ENCODE peak calls at places on chromosomes 12 and 14, in six cellular contexts. One of them, this sample, is unnamed. For H3K4me1, the result is how much of the 10 kb centered on the place peaks cover.

GRCh38 chr12:57836442-57837375 is 9.8 kb downstream of the CTDSP2 start:
- DNase-seq in heart right ventricle: peak
- DNase-seq in tibial nerve: peak
- DNase-seq in stomach: peak
- DNase-seq in keratinocyte: no peak
- DNase-seq in heart left ventricle: peak
- DNase-seq in this sample: peak

GRCh38 chr12:88634008-88634407 is 53.7 kb upstream of the KITLG start:
- DNase-seq in heart right ventricle: no peak
- DNase-seq in tibial nerve: no peak
- DNase-seq in heart left ventricle: no peak
- DNase-seq in stomach: no peak
- DNase-seq in keratinocyte: no peak
- DNase-seq in this sample: no peak

GRCh38 chr12:2163172-2163927 is 110.6 kb downstream of the CACNA1C start:
- DNase-seq in heart left ventricle: peak
- DNase-seq in heart right ventricle: peak
- DNase-seq in stomach: peak
- DNase-seq in keratinocyte: no peak
- DNase-seq in tibial nerve: peak
- DNase-seq in this sample: no peak

GRCh38 chr12:28963554-28963953 is 185.5 kb upstream of the FAR2 start:
- DNase-seq in stomach: no peak
- DNase-seq in keratinocyte: peak
- DNase-seq in heart left ventricle: no peak
- DNase-seq in tibial nerve: no peak
- DNase-seq in heart right ventricle: no peak
- DNase-seq in this sample: no peak

GRCh38 chr12:8556748-8557147 is 16.0 kb upstream of the CLEC4E start:
- DNase-seq in tibial nerve: no peak
- DNase-seq in keratinocyte: no peak
- DNase-seq in heart right ventricle: no peak
- DNase-seq in heart left ventricle: no peak
- DNase-seq in stomach: no peak
- DNase-seq in this sample: no peak

GRCh38 chr12:89907659-89908058 is 199.0 kb upstream of the ATP2B1 start:
- DNase-seq in keratinocyte: no peak
- DNase-seq in heart left ventricle: no peak
- DNase-seq in tibial nerve: no peak
- DNase-seq in stomach: no peak
- DNase-seq in heart right ventricle: no peak
- DNase-seq in this sample: no peak

GRCh38 chr12:58539295-58539694 is 381.0 kb downstream of the LRIG3 start:
- DNase-seq in heart right ventricle: no peak
- DNase-seq in stomach: no peak
- DNase-seq in keratinocyte: no peak
- DNase-seq in tibial nerve: no peak
- DNase-seq in heart left ventricle: no peak
- DNase-seq in this sample: no peak

GRCh38 chr12:110117948-110118685 is 6.0 kb upstream of the IFT81 start:
- DNase-seq in heart left ventricle: no peak
- DNase-seq in heart right ventricle: no peak
- DNase-seq in keratinocyte: no peak
- DNase-seq in tibial nerve: no peak
- DNase-seq in stomach: no peak
- DNase-seq in this sample: no peak

GRCh38 chr14:42047421-42048045 is 440.9 kb downstream of the LRFN5 start:
- DNase-seq in tibial nerve: no peak
- DNase-seq in heart left ventricle: no peak
- DNase-seq in heart right ventricle: no peak
- DNase-seq in stomach: no peak
- DNase-seq in keratinocyte: no peak
- DNase-seq in this sample: no peak

GRCh38 chr12:3931206-3931605 is 58.0 kb upstream of the PARP11 start:
- DNase-seq in tibial nerve: no peak
- DNase-seq in stomach: no peak
- DNase-seq in heart right ventricle: no peak
- DNase-seq in keratinocyte: no peak
- DNase-seq in heart left ventricle: no peak
- DNase-seq in this sample: peak

DNA sequence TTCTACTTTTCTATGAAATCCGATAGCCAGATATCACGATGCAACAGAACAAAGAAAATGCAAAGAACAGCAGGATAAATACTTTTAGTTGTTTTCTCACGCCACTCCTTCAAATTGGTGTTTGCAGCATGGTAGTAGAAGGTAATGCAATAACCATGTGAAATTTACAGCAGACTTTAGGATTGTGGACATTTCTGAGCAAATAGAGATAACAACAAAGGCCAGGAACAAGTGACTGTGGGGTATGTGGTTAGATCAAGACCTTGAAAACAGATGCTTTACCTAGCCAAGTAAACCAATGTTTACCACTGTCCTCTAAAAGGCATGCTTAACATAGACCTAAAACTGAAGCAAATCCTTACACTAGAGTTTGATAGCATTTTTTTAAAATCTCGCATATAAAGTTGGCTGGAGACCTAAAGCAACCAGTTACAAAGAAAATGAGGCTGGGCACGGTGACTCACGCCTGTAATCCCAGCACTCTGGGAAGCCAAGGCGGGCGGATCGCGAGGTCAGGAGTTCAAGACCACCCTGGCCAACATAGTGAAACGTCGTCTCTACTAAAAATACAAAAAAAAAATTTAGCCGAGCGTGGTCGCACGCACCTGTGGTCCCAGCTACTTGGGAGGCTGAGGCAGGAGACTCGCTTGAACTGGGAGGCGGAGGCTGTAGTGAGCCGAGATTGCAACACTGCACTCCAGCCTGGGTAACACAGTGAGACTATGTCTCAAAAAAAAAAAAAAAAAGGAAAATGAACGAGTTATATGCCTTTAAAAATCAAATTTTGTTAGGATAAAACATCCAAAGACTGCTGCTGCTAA is 123.2 kb upstream of the FOXN3 start:
- DNase-seq in keratinocyte: no peak
- DNase-seq in heart left ventricle: no peak
- DNase-seq in tibial nerve: no peak
- DNase-seq in heart right ventricle: no peak
- DNase-seq in stomach: no peak
- DNase-seq in this sample: no peak
- H3K4me1 ChIP-seq in keratinocyte: under half
- H3K4me1 ChIP-seq in heart left ventricle: under half
- H3K4me1 ChIP-seq in tibial nerve: under half
- H3K4me1 ChIP-seq in heart right ventricle: under half
- H3K4me1 ChIP-seq in stomach: under half
- H3K4me1 ChIP-seq in this sample: under half

DNA sequence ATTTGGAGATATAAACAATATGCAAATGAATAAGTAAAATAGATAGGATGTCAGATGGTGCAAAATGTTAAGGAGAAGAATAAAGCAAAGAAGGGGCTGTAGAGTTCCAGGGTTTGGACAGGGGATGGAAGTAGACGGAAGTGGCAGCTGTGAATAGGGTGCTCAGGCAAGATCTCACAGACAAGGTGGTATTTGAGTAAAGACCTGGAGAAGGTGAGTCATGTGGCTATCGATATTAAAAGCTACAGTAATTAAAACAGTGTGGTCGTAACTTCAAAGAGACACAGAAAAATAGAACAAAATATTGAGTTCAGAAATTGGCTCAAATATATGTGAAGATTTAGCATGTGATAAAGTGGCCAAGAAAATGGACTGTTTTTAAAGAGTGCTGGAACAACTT is 61.3 kb upstream of the SLC38A2 start:
- DNase-seq in heart right ventricle: no peak
- DNase-seq in keratinocyte: no peak
- DNase-seq in stomach: no peak
- DNase-seq in heart left ventricle: no peak
- DNase-seq in tibial nerve: no peak
- DNase-seq in this sample: no peak
- H3K27ac ChIP-seq in heart right ventricle: no peak
- H3K27ac ChIP-seq in keratinocyte: no peak
- H3K27ac ChIP-seq in stomach: no peak
- H3K27ac ChIP-seq in heart left ventricle: no peak
- H3K27ac ChIP-seq in tibial nerve: no peak
- H3K27ac ChIP-seq in this sample: no peak

GRCh38 chr14:97022741-97023140 is 225.6 kb downstream of the VRK1 start:
- DNase-seq in stomach: no peak
- DNase-seq in heart left ventricle: no peak
- DNase-seq in heart right ventricle: no peak
- DNase-seq in tibial nerve: no peak
- DNase-seq in keratinocyte: no peak
- DNase-seq in this sample: no peak

GRCh38 chr14:97021571-97022171 is 224.5 kb downstream of the VRK1 start:
- DNase-seq in keratinocyte: no peak
- DNase-seq in stomach: no peak
- DNase-seq in heart left ventricle: no peak
- DNase-seq in heart right ventricle: no peak
- DNase-seq in tibial nerve: no peak
- DNase-seq in this sample: no peak

GRCh38 chr14:97027256-97027999 is 230.2 kb downstream of the VRK1 start:
- DNase-seq in keratinocyte: no peak
- DNase-seq in stomach: no peak
- DNase-seq in tibial nerve: no peak
- DNase-seq in heart left ventricle: no peak
- DNase-seq in heart right ventricle: no peak
- DNase-seq in this sample: no peak

GRCh38 chr14:97025722-97026121 is 228.5 kb downstream of the VRK1 start:
- DNase-seq in tibial nerve: no peak
- DNase-seq in heart right ventricle: no peak
- DNase-seq in stomach: no peak
- DNase-seq in keratinocyte: no peak
- DNase-seq in heart left ventricle: no peak
- DNase-seq in this sample: no peak

GRCh38 chr14:97024300-97024699 is 227.1 kb downstream of the VRK1 start:
- DNase-seq in tibial nerve: no peak
- DNase-seq in stomach: no peak
- DNase-seq in heart right ventricle: no peak
- DNase-seq in heart left ventricle: no peak
- DNase-seq in keratinocyte: no peak
- DNase-seq in this sample: no peak
- H3K4me1 ChIP-seq in tibial nerve: under half
- H3K4me1 ChIP-seq in stomach: under half
- H3K4me1 ChIP-seq in heart right ventricle: under half
- H3K4me1 ChIP-seq in heart left ventricle: under half
- H3K4me1 ChIP-seq in keratinocyte: under half
- H3K4me1 ChIP-seq in this sample: under half

GRCh38 chr14:103894034-103894722 is 34.1 kb upstream of the TDRD9 start:
- DNase-seq in heart right ventricle: no peak
- DNase-seq in tibial nerve: no peak
- DNase-seq in keratinocyte: no peak
- DNase-seq in heart left ventricle: no peak
- DNase-seq in stomach: peak
- DNase-seq in this sample: no peak
- H3K27ac ChIP-seq in heart right ventricle: no peak
- H3K27ac ChIP-seq in tibial nerve: no peak
- H3K27ac ChIP-seq in keratinocyte: no peak
- H3K27ac ChIP-seq in heart left ventricle: no peak
- H3K27ac ChIP-seq in stomach: peak
- H3K27ac ChIP-seq in this sample: no peak

DNA sequence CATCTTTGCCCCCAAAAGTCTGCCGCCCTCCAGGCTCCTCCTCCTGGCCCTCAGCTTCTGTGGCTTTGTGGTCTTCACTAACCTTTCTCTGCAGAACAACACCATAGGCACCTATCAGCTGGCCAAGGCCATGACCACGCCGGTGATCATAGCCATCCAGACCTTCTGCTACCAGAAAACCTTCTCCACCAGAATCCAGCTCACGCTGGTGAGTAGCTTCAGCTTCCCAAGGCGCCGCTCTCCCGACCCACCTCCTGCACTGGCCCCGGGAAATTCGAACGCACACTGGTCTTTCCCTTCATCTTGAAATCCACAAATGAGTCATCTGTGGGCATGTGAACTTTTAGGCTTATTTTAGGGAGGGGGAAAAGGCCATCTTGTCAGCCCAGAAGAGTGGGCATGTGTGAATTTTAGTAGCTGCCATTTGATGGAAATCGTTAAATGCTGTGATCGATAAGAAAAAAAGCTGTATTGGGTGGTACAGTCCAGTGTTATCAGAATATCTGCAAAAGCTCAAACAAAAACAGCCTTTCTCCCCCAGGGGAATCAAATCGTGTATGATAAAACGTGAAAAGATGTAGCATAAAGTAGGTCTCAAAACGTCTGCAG is 700 bp downstream of the SLC35E3 start:
- DNase-seq in tibial nerve: peak
- DNase-seq in stomach: peak
- DNase-seq in heart right ventricle: peak
- DNase-seq in keratinocyte: no peak
- DNase-seq in heart left ventricle: peak
- DNase-seq in this sample: no peak
- H3K4me1 ChIP-seq in tibial nerve: under half
- H3K4me1 ChIP-seq in stomach: under half
- H3K4me1 ChIP-seq in heart right ventricle: under half
- H3K4me1 ChIP-seq in keratinocyte: under half
- H3K4me1 ChIP-seq in heart left ventricle: under half
- H3K4me1 ChIP-seq in this sample: under half

GRCh38 chr12:51873251-51873994 is 14.5 kb upstream of the ANKRD33 start:
- DNase-seq in stomach: no peak
- DNase-seq in keratinocyte: no peak
- DNase-seq in heart left ventricle: peak
- DNase-seq in tibial nerve: no peak
- DNase-seq in heart right ventricle: no peak
- DNase-seq in this sample: no peak
- H3K27ac ChIP-seq in stomach: no peak
- H3K27ac ChIP-seq in keratinocyte: no peak
- H3K27ac ChIP-seq in heart left ventricle: no peak
- H3K27ac ChIP-seq in tibial nerve: no peak
- H3K27ac ChIP-seq in heart right ventricle: no peak
- H3K27ac ChIP-seq in this sample: no peak